ENCODE peak calls at places on chromosomes 1 and 21, in five cellular contexts. R is ovary, G is HFF-Myc, H is A549, L is right lobe of liver. X is an unnamed sample.
A peak's percentile ranks its signal among the peaks of the same experiment; 100 is the strongest.

GRCh38 chr21:28419110-28419509 is 573.6 kb downstream of the LTN1 start:
- DNase-seq in R (no peak), G (no peak), H (no peak), L (no peak), X (no peak)

GRCh38 chr1:36106269-36106668 is 17.6 kb downstream of the ADPRS start:
- DNase-seq in R (no peak), G (no peak), H (no peak), L (no peak), X (no peak)

GRCh38 chr1:94883688-94884087 is 43.2 kb downstream of the CNN3 start:
- DNase-seq in R (no peak), G (no peak), H (no peak), L (no peak), X (no peak)

GRCh38 chr1:236081546-236082227 is 16.8 kb upstream of the NID1 start:
- DNase-seq in R (no peak), G (no peak), H (no peak), L (no peak), X (no peak)

GRCh38 chr1:210394281-210394798 is 65.6 kb downstream of the HHAT start:
- DNase-seq in R (no peak), G (no peak), H (no peak), L (no peak), X (peak; percentile 2)

GRCh38 chr1:75472971-75473603 is 137.8 kb downstream of the SLC44A5 start:
- DNase-seq in R (no peak), G (no peak), H (no peak), L (no peak), X (no peak)

GRCh38 chr1:25135903-25136302 is 96.4 kb downstream of the SYF2 start:
- DNase-seq in R (no peak), G (no peak), H (no peak), L (no peak), X (no peak)

GRCh38 chr1:60280256-60280655 is 206.7 kb upstream of the C1orf87 start:
- DNase-seq in R (no peak), G (no peak), H (no peak), L (no peak), X (no peak)

GRCh38 chr1:41713557-41714327 is 205.0 kb downstream of the HIVEP3 start:
- DNase-seq in R (no peak), G (peak; percentile 36), H (peak; percentile 7), L (no peak), X (peak; percentile 25)

GRCh38 chr1:212792396-212792908 is 758 bp downstream of the TATDN3 start:
- DNase-seq in R (no peak), G (no peak), H (no peak), L (no peak), X (no peak)

GRCh38 chr1:178713270-178713669 is 11.8 kb upstream of the RALGPS2 start:
- DNase-seq in R (no peak), G (no peak), H (no peak), L (no peak), X (no peak)

GRCh38 chr1:93738075-93738622 is 56.5 kb upstream of the BCAR3 start:
- DNase-seq in R (no peak), G (peak; percentile 41), H (peak; percentile 40), L (no peak), X (no peak)
- TF ChIP-seq CTCF in R (no peak), G (no peak), H (no peak), L (no peak), X (no peak)

DNA sequence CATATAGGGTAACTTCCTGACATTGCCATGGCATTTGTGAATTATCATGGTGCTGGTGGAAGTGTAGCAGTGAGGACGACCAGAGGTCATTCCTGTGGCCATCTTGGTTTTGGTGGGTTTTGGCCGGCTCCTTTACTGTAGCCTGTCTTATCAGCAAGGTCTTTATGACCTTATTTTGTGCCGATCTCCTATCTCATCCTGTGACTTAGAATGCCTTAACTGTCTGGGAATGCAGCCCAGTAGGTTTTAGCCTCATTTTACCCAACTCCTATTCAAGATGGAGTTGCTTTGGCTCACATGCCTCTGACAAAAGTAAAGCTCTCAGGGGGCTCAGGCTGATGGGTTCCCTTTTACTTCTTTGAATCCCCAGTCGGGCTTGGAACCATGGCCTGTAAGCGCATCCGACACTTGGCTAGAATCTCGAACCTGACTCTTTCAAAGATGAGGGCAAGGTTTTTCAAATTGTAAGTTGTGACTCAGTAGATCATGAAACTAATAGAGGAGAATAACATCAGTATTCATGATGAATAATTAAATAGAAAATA is 85.0 kb downstream of the GALNT2 start:
- DNase-seq in R (no peak), G (no peak), H (no peak), L (no peak), X (no peak)
- TF ChIP-seq CTCF in R (no peak), G (no peak), H (no peak), L (no peak), X (no peak)

DNA sequence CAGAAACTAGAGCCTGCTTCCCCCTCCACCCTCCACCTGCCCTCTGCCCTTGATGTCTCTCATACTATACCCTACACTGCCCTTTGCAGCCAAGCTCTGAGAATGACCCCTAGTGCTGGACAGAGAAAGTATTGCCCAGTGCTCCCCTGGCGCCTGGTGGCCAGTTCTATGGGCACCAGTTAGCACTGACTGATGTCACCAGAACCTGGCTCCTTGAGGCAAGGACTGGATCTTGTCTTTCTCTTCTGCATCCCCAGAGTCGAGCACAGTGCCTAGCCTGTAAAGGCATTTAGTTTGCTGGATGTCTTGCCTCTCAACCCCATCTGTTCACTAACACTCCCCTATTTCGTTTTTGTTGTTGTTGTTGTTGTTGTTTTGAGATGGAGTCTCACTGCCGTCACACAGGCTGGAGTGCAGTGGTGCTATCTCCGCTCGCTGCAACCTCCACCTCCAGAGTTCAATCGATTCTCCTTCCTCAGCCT is 5.9 kb downstream of the PHLDA3 start:
- DNase-seq in R (no peak), G (no peak), H (no peak), L (no peak), X (no peak)
- TF ChIP-seq CTCF in R (no peak), G (peak; percentile 23), H (peak; percentile 24), L (no peak), X (peak; percentile 44)

GRCh38 chr1:15178571-15179484 is 25.3 kb downstream of the TMEM51 start:
- DNase-seq in R (peak; percentile 27), G (peak; percentile 88), H (no peak), L (no peak), X (peak; percentile 88)
- TF ChIP-seq CTCF in R (no peak), G (no peak), H (no peak), L (no peak), X (no peak)

GRCh38 chr1:171107257-171107940 is 16.7 kb downstream of the FMO3 start:
- DNase-seq in R (no peak), G (no peak), H (no peak), L (no peak), X (no peak)
- TF ChIP-seq CTCF in R (no peak), G (no peak), H (no peak), L (no peak), X (no peak)

GRCh38 chr1:162497104-162497722 is 405 bp upstream of the UHMK1 start:
- DNase-seq in R (no peak), G (no peak), H (no peak), L (no peak), X (no peak)

GRCh38 chr1:162502077-162502476 is 4.5 kb downstream of the UHMK1 start:
- DNase-seq in R (no peak), G (no peak), H (no peak), L (no peak), X (no peak)

GRCh38 chr1:162500805-162501204 is 3.2 kb downstream of the UHMK1 start:
- DNase-seq in R (no peak), G (no peak), H (no peak), L (no peak), X (no peak)

GRCh38 chr1:162498442-162498785 is 796 bp downstream of the UHMK1 start:
- DNase-seq in R (no peak), G (no peak), H (no peak), L (no peak), X (no peak)

DNA sequence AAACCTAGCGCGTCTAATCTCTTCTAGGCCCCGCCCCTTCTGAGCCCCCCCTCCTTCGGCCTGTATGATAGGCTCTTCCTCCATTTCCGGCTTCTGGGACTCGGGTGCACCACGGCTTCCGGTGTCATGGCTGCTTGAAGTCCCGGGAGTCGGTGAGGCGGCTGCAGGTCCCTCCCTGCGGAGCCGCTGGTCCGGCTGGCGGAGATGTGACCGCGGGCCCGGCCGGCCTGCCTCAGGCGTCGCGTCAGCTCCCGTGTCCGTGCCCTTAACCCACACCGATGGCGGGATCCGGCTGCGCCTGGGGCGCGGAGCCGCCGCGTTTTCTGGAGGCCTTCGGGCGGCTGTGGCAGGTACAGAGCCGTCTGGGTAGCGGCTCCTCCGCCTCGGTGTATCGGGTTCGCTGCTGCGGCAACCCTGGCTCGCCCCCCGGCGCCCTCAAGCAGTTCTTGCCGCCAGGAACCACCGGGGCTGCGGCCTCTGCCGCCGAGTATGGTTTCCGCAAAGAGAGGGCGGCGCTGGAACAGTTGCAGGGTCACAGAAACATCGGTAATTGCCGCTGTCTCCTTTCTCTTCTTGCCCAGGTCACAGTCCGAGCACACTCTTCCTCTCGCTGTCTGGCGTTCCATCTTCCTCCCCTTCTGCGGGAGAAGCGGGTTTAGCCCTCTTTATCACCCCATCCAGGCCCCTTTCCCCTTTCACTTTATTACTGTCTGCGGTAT is at the start of gene UHMK1:
- DNase-seq in R (peak; percentile 91), G (peak; percentile 65), H (peak; percentile 93), L (peak; percentile 86), X (peak; percentile 70)
- TF ChIP-seq CTCF in R (no peak), G (no peak), H (no peak), L (no peak), X (no peak)

GRCh38 chr1:97740891-97741290 is 179.9 kb downstream of the DPYD start:
- DNase-seq in R (peak; percentile 32), G (no peak), H (no peak), L (no peak), X (no peak)
- TF ChIP-seq CTCF in R (no peak), G (no peak), H (no peak), L (no peak), X (no peak)

GRCh38 chr1:93029317-93029716 is 49.8 kb upstream of the MTF2 start:
- DNase-seq in R (no peak), G (peak; percentile 19), H (no peak), L (no peak), X (no peak)
- TF ChIP-seq CTCF in R (no peak), G (no peak), H (no peak), L (no peak), X (no peak)

DNA sequence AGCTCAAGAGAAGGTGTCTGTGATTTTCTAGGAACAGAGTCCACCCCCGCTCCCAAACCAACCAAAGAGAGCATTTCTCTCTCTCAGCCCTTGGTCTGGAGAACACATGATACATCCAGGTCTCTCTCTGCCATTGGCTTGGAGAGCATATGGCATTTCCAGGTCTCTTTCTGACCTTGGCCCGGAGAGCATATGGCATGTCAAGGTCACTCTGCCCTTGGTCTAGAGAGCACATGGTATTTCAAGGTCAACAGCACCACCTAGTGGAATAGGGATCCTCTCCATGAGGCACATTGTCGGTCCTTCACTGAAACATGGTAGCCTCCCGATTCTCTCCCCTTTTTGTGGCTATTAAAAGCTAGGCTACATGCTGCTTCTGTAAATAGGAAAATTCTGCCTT is 437.7 kb upstream of the OLFM3 start:
- DNase-seq in R (no peak), G (no peak), H (no peak), L (no peak), X (no peak)
- TF ChIP-seq CTCF in R (no peak), G (peak; percentile 17), H (no peak), L (peak; percentile 34), X (peak; percentile 52)

X was measured in retinal pigment epithelial cell.